ENCODE peak calls at places on chromosomes 2 and 18, in seven cellular contexts. L is brain microvascular endothelial cell, B is chondrocyte, O is WERI-Rb-1, D is HFF-Myc, K is DND-41, G is WTC11. Z is an unnamed sample.

GRCh38 chr2:9230881-9231280 is 24.3 kb downstream of the ASAP2 start:
- DNase-seq in L (no peak), B (no peak), O (no peak), D (no peak), K (no peak), G (no peak), Z (no peak)

GRCh38 chr2:207165121-207166038 is at the start of gene KLF7:
- DNase-seq in L (no peak), B (peak; percentile 77), O (peak; percentile 31), D (no peak), K (peak; percentile 11), G (peak; percentile 43), Z (peak; percentile 72)

GRCh38 chr18:58605027-58606020 is 23.6 kb downstream of the ALPK2 start:
- DNase-seq in L (peak; percentile 94), B (no peak), O (no peak), D (no peak), K (no peak), G (no peak), Z (peak; percentile 80)

GRCh38 chr2:207876834-207877535 is 107.3 kb upstream of the FZD5 start:
- DNase-seq in L (no peak), B (no peak), O (no peak), D (no peak), K (no peak), G (no peak), Z (no peak)

GRCh38 chr2:191740016-191740419 is 62.1 kb downstream of the NABP1 start:
- DNase-seq in L (no peak), B (no peak), O (no peak), D (no peak), K (peak; percentile 82), G (no peak), Z (peak; percentile 73)

GRCh38 chr2:120766758-120767351 is 31.2 kb downstream of the GLI2 start:
- DNase-seq in L (no peak), B (peak; percentile 90), O (no peak), D (no peak), K (no peak), G (peak; percentile 29), Z (no peak)

GRCh38 chr2:56009758-56010534 is 86.4 kb upstream of the EFEMP1 start:
- DNase-seq in L (peak; percentile 38), B (no peak), O (no peak), D (no peak), K (no peak), G (no peak), Z (no peak)

GRCh38 chr2:200179201-200179600 is 127.3 kb upstream of the SPATS2L start:
- DNase-seq in L (no peak), B (no peak), O (peak; percentile 25), D (no peak), K (no peak), G (no peak), Z (no peak)

GRCh38 chr18:48800479-48800876 is 150.3 kb downstream of the SMAD7 start:
- DNase-seq in L (no peak), B (peak; percentile 59), O (peak; percentile 4), D (no peak), K (no peak), G (peak; percentile 3), Z (no peak)

GRCh38 chr2:189015378-189015777 is 41.2 kb downstream of the COL3A1 start:
- DNase-seq in L (no peak), B (no peak), O (no peak), D (no peak), K (no peak), G (no peak), Z (no peak)

GRCh38 chr2:120109186-120110061 is 96.5 kb downstream of the EPB41L5 start:
- DNase-seq in L (peak; percentile 39), B (no peak), O (peak; percentile 8), D (peak; percentile 14), K (peak; percentile 22), G (no peak), Z (no peak)

GRCh38 chr18:3983351-3983969 is 471.6 kb downstream of the DLGAP1 start:
- DNase-seq in L (peak; percentile 27), B (no peak), O (no peak), D (no peak), K (no peak), G (no peak), Z (no peak)

GRCh38 chr2:37985333-37985732 is 60.2 kb downstream of the RMDN2 start:
- DNase-seq in L (peak; percentile 75), B (no peak), O (no peak), D (no peak), K (no peak), G (no peak), Z (no peak)

GRCh38 chr18:59448546-59448945 is 89.5 kb upstream of the LMAN1 start:
- DNase-seq in L (no peak), B (no peak), O (no peak), D (no peak), K (no peak), G (no peak), Z (no peak)

GRCh38 chr18:28147674-28148171 is 29.2 kb downstream of the CDH2 start:
- DNase-seq in L (peak; percentile 62), B (no peak), O (no peak), D (no peak), K (no peak), G (no peak), Z (no peak)

GRCh38 chr2:162233197-162233596 is 10.0 kb downstream of the FAP start:
- DNase-seq in L (peak; percentile 47), B (no peak), O (no peak), D (no peak), K (no peak), G (no peak), Z (no peak)

GRCh38 chr2:225512873-225513580 is 113.5 kb downstream of the NYAP2 start:
- DNase-seq in L (peak; percentile 36), B (no peak), O (no peak), D (no peak), K (no peak), G (no peak), Z (no peak)

GRCh38 chr18:34880882-34881852 is 160.0 kb upstream of the MAPRE2 start:
- DNase-seq in L (no peak), B (no peak), O (no peak), D (no peak), K (no peak), G (no peak), Z (no peak)

GRCh38 chr18:7609617-7610016 is 42.5 kb downstream of the PTPRM start:
- DNase-seq in L (no peak), B (no peak), O (no peak), D (no peak), K (no peak), G (no peak), Z (no peak)

GRCh38 chr2:17934721-17935120 is 56.3 kb downstream of the KCNS3 start:
- DNase-seq in L (peak; percentile 65), B (no peak), O (no peak), D (no peak), K (no peak), G (no peak), Z (no peak)

GRCh38 chr18:58586269-58586668 is 42.6 kb downstream of the ALPK2 start:
- DNase-seq in L (no peak), B (no peak), O (no peak), D (no peak), K (no peak), G (no peak), Z (no peak)

GRCh38 chr18:59705145-59705544 is 7.9 kb upstream of the CCBE1 start:
- DNase-seq in L (no peak), B (no peak), O (no peak), D (no peak), K (no peak), G (no peak), Z (no peak)

GRCh38 chr2:10073706-10074105 is 6.5 kb downstream of the CYS1 start:
- DNase-seq in L (no peak), B (no peak), O (peak; percentile 48), D (no peak), K (no peak), G (no peak), Z (no peak)

GRCh38 chr2:124708661-124709060 is 683.6 kb downstream of the CNTNAP5 start:
- DNase-seq in L (no peak), B (no peak), O (no peak), D (no peak), K (no peak), G (no peak), Z (no peak)

GRCh38 chr18:74310411-74310810 is 5.2 kb upstream of the C18orf63 start:
- DNase-seq in L (peak; percentile 33), B (no peak), O (peak; percentile 25), D (no peak), K (no peak), G (no peak), Z (peak; percentile 20)

GRCh38 chr2:84741182-84741822 is 139.6 kb downstream of the TRABD2A start:
- DNase-seq in L (peak; percentile 3), B (no peak), O (peak; percentile 52), D (peak; percentile 19), K (peak; percentile 33), G (peak; percentile 65), Z (peak; percentile 75)
- TF ChIP-seq CTCF in L (peak; percentile 60), B (peak; percentile 37), O (peak; percentile 74), D (peak; percentile 53), K (peak; percentile 53), G (peak; percentile 33), Z (peak; percentile 52)

DNA sequence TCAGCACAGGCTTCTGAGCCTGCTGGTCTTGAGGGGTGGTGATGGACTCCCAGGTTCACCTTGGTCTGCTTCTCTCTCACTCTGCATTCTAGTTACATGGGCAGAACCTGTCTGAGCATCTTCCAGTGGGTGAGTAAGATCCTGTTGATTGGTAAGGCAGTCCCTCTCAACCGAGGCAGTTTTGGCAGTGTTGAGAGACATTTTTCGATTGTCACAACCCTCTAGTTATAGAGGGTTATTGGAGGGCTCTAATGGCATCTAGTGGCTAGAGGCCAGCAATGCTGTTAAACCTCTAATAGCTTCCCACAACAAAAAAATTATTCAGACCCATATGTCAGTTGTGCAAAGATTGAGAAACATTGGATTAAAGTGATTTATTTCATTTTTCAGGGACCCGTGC is 9.3 kb upstream of the MGAT5 start:
- DNase-seq in L (no peak), B (no peak), O (no peak), D (no peak), K (no peak), G (no peak), Z (no peak)
- TF ChIP-seq CTCF in L (no peak), B (no peak), O (no peak), D (no peak), K (no peak), G (no peak), Z (no peak)

DNA sequence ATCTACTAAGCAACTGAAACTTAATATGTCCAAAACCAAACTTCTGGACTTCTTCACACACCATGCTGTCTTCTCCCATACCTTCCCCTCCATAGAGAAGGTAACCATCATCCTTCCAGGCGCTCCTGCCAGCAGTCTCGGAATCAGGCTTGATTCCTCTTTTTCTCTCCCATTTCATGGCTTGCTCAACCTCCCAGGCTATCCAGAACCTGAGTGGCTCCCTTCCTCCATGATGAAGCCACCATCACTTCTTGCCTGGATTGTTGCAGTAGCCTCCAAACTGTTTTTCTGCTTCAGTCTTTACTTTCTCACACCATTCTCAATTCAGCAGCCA is 40.1 kb upstream of the NDUFV2 start:
- DNase-seq in L (no peak), B (no peak), O (no peak), D (no peak), K (no peak), G (no peak), Z (no peak)
- TF ChIP-seq CTCF in L (no peak), B (no peak), O (no peak), D (no peak), K (no peak), G (no peak), Z (no peak)

DNA sequence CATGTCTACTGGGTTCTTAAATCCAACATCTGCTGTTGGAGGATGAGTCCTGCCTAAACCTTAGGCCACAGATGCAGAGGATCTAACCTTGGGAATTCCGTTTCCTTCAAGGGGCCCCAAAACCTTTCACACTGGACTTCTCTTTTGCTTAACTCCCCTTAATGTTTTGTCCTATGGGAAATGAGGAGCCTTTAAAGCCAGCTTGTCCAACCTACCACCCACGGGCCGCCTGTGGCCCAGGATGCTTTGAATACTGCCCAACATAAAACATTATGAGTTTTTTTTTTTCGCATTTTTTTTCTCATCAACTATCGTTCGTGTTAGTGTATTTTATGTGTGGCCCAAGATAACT is 157.2 kb upstream of the SLC1A4 start:
- DNase-seq in L (no peak), B (no peak), O (no peak), D (no peak), K (no peak), G (no peak), Z (no peak)
- TF ChIP-seq CTCF in L (no peak), B (peak; percentile 39), O (no peak), D (no peak), K (no peak), G (no peak), Z (peak; percentile 23)

Z was measured in activated CD8-positive, alpha-beta T cell treated with anti-CD3 and anti-CD28 coated beads for 36 hours.